ENCODE peak calls at places on chromosomes 11 and 22, in nine cellular contexts. H is GM04504, U is NCI-H1694, S is NCI-H1105, Y is hepatocyte, I is iris pigment epithelial cell, C is GM12865, R is left lobe of liver, K is B cell. M is an unnamed sample.

GRCh38 chr11:128806496-128807261 is 60.4 kb downstream of the KCNJ1 start:
- DNase-seq in C (no peak), K (no peak), Y (no peak), I (no peak), U (no peak), R (no peak), H (no peak), S (no peak), M (no peak)

GRCh38 chr11:60790726-60791125 is 5.6 kb downstream of the MS4A10 start:
- DNase-seq in I (no peak), S (no peak), R (no peak), H (no peak), C (no peak), Y (no peak), K (no peak), U (no peak), M (no peak)

GRCh38 chr22:45136594-45136993 is 27.1 kb upstream of the NUP50 start:
- DNase-seq in I (no peak), C (peak; percentile 52), K (no peak), Y (no peak), S (no peak), U (no peak), R (no peak), H (no peak), M (no peak)

GRCh38 chr11:124612045-124612444 is 817 bp downstream of the PANX3 start:
- DNase-seq in R (no peak), C (peak; percentile 48), K (no peak), I (no peak), H (no peak), Y (no peak), U (no peak), S (peak; percentile 9), M (no peak)

GRCh38 chr11:2585566-2586090 is 114.2 kb downstream of the KCNQ1OT1 start:
- DNase-seq in Y (no peak), R (no peak), H (no peak), U (no peak), K (peak; percentile 8), C (no peak), I (no peak), S (no peak), M (no peak)

GRCh38 chr11:61971177-61972111 is 4.0 kb upstream of the FTH1 start:
- DNase-seq in K (peak; percentile 29), C (peak; percentile 93), Y (peak; percentile 97), H (peak; percentile 98), U (peak; percentile 28), S (peak; percentile 89), R (peak; percentile 98), I (peak; percentile 99), M (peak; percentile 99)

GRCh38 chr11:36109850-36110606 is 166.2 kb downstream of the LDLRAD3 start:
- DNase-seq in U (no peak), R (no peak), I (no peak), Y (no peak), S (no peak), H (no peak), K (no peak), C (peak; percentile 18), M (no peak)

GRCh38 chr22:35894464-35894878 is 134.2 kb downstream of the RBFOX2 start:
- DNase-seq in R (no peak), H (no peak), K (no peak), S (no peak), Y (no peak), I (no peak), U (no peak), C (no peak), M (no peak)

GRCh38 chr22:49162841-49163240 is 664.8 kb downstream of the BRD1 start:
- DNase-seq in H (no peak), R (no peak), K (no peak), S (no peak), Y (no peak), U (no peak), C (no peak), I (no peak), M (no peak)

GRCh38 chr11:78069465-78069864 is 5.8 kb downstream of the THRSP start:
- DNase-seq in C (no peak), U (peak; percentile 33), S (peak; percentile 83), R (peak; percentile 69), H (no peak), K (no peak), I (no peak), Y (no peak), M (peak; percentile 45)

GRCh38 chr11:208177-208916 is 839 bp downstream of the RIC8A start:
- DNase-seq in C (peak; percentile 88), H (no peak), K (peak; percentile 98), R (peak; percentile 85), S (peak; percentile 53), I (peak; percentile 74), U (peak; percentile 9), Y (peak; percentile 93), M (peak; percentile 80)

GRCh38 chr11:17798253-17798652 is 63.7 kb downstream of the KCNC1 start:
- DNase-seq in S (no peak), K (no peak), H (no peak), I (no peak), U (no peak), C (no peak), R (no peak), Y (no peak), M (no peak)

GRCh38 chr11:118820412-118821357 is 29.7 kb upstream of the DDX6 start:
- DNase-seq in C (peak; percentile 97), R (peak; percentile 96), I (no peak), K (peak; percentile 68), H (no peak), S (peak; percentile 18), U (no peak), Y (peak; percentile 11), M (peak; percentile 97)

GRCh38 chr11:109037856-109038780 is 373.2 kb downstream of the DDX10 start:
- DNase-seq in C (no peak), S (no peak), H (peak; percentile 94), R (no peak), I (peak; percentile 77), Y (no peak), K (no peak), U (no peak), M (peak; percentile 97)

GRCh38 chr11:12074529-12075195 is 35.7 kb upstream of the MICAL2 start:
- DNase-seq in I (peak; percentile 27), H (no peak), Y (no peak), C (no peak), R (no peak), K (no peak), U (no peak), S (no peak), M (peak; percentile 75)

GRCh38 chr11:81963018-81963417 is 770.6 kb downstream of the FAM181B start:
- DNase-seq in H (no peak), K (no peak), I (no peak), R (no peak), Y (no peak), U (no peak), S (peak; percentile 84), C (no peak), M (no peak)

GRCh38 chr11:108193725-108194124 is 28.7 kb downstream of the NPAT start:
- DNase-seq in U (no peak), K (no peak), R (no peak), I (no peak), S (no peak), H (no peak), C (no peak), Y (no peak), M (no peak)

GRCh38 chr11:13970986-13971385 is 8.5 kb downstream of the SPON1 start:
- DNase-seq in R (no peak), S (peak; percentile 24), U (no peak), K (no peak), C (peak; percentile 10), I (no peak), H (no peak), Y (peak; percentile 60), M (peak; percentile 48)